ENCODE peak calls at places on chromosome 10, in six cellular contexts. I is stomach, A is breast epithelium, O is HCT116, L is SK-N-SH, H is GM12892. V is an unnamed sample.

GRCh38 chr10:77973276-77973675 is 46.7 kb upstream of the DLG5 start:
- DNase-seq in H (no peak), I (no peak), A (no peak), O (no peak), L (no peak), V (no peak)

GRCh38 chr10:43304687-43305333 is 37.9 kb upstream of the RASGEF1A start:
- DNase-seq in I (peak; percentile 80), L (peak; percentile 62), H (no peak), O (no peak), A (peak; percentile 66), V (peak; percentile 63)

GRCh38 chr10:14553434-14553833 is 221.3 kb downstream of the FAM107B start:
- DNase-seq in A (no peak), I (no peak), O (no peak), H (no peak), L (no peak), V (no peak)

GRCh38 chr10:132305654-132306340 is 2.0 kb downstream of the STK32C start:
- DNase-seq in H (no peak), A (peak; percentile 36), O (no peak), I (no peak), L (no peak), V (no peak)

GRCh38 chr10:121112618-121113384 is 261.6 kb downstream of the WDR11 start:
- DNase-seq in L (no peak), O (no peak), A (no peak), H (no peak), I (no peak), V (no peak)

GRCh38 chr10:69800109-69800508 is 1.6 kb upstream of the COL13A1 start:
- DNase-seq in O (peak; percentile 67), L (peak; percentile 73), I (peak; percentile 35), H (no peak), A (no peak), V (peak; percentile 19)

GRCh38 chr10:125097409-125098070 is 62.8 kb downstream of the CTBP2 start:
- DNase-seq in O (no peak), I (peak; percentile 16), L (no peak), H (no peak), A (no peak), V (no peak)

GRCh38 chr10:121800146-121800545 is 127.7 kb downstream of the ATE1 start:
- DNase-seq in I (no peak), A (no peak), O (no peak), H (no peak), L (no peak), V (no peak)

GRCh38 chr10:13417459-13418126 is 69.5 kb upstream of the SEPHS1 start:
- DNase-seq in H (no peak), O (no peak), L (no peak), I (no peak), A (no peak), V (no peak)

GRCh38 chr10:60032723-60033122 is 126.4 kb upstream of the CCDC6 start:
- DNase-seq in I (peak; percentile 55), L (peak; percentile 37), O (peak; percentile 47), H (no peak), A (no peak), V (peak; percentile 67)

GRCh38 chr10:11045995-11046394 is 28.3 kb downstream of the CELF2 start:
- DNase-seq in I (no peak), A (no peak), H (no peak), O (no peak), L (no peak), V (no peak)

GRCh38 chr10:14971867-14972448 is 12.8 kb downstream of the MEIG1 start:
- DNase-seq in H (no peak), L (no peak), A (no peak), I (peak; percentile 45), O (no peak), V (peak; percentile 3)

GRCh38 chr10:110944997-110945396 is 25.6 kb downstream of the SHOC2 start:
- DNase-seq in H (no peak), I (no peak), A (no peak), O (no peak), L (no peak), V (no peak)

GRCh38 chr10:23158370-23158769 is 33.7 kb upstream of the PTF1A start:
- DNase-seq in L (peak; percentile 85), I (peak; percentile 49), A (no peak), O (peak; percentile 47), H (no peak), V (peak; percentile 7)

GRCh38 chr10:113475381-113475807 is 77.5 kb upstream of the HABP2 start:
- DNase-seq in L (no peak), I (no peak), A (no peak), H (no peak), O (no peak), V (no peak)

GRCh38 chr10:124837687-124838086 is 36.1 kb downstream of the ABRAXAS2 start:
- DNase-seq in A (no peak), L (peak; percentile 34), O (no peak), H (no peak), I (no peak), V (no peak)

GRCh38 chr10:7327885-7328284 is 82.9 kb downstream of the SFMBT2 start:
- DNase-seq in A (no peak), I (no peak), L (no peak), H (no peak), O (no peak), V (no peak)

GRCh38 chr10:85720931-85721330 is 645.7 kb downstream of the GRID1 start:
- DNase-seq in H (no peak), O (no peak), I (no peak), L (no peak), A (no peak), V (no peak)

GRCh38 chr10:42976353-42977031 is 100.4 kb upstream of the RET start:
- DNase-seq in A (peak; percentile 28), I (peak; percentile 17), L (peak; percentile 36), O (no peak), H (no peak), V (no peak)

GRCh38 chr10:78700816-78701520 is 367.8 kb upstream of the ZMIZ1 start:
- DNase-seq in H (no peak), L (no peak), I (no peak), O (no peak), A (no peak), V (no peak)

GRCh38 chr10:103069453-103070331 is 123.4 kb downstream of the NT5C2 start:
- DNase-seq in H (no peak), O (peak; percentile 59), I (peak; percentile 80), A (peak; percentile 75), L (peak; percentile 77), V (no peak)

GRCh38 chr10:87715727-87716670 is 56.3 kb downstream of the PAPSS2 start:
- DNase-seq in L (no peak), O (no peak), I (no peak), A (no peak), H (no peak), V (no peak)

GRCh38 chr10:102274062-102274461 is 28.7 kb downstream of the GBF1 start:
- DNase-seq in H (no peak), I (no peak), O (no peak), A (no peak), L (no peak), V (no peak)

GRCh38 chr10:47379445-47379785 is 4.7 kb downstream of the ZNF488 start:
- DNase-seq in L (no peak), H (no peak), I (peak; percentile 20), A (no peak), O (no peak), V (no peak)

GRCh38 chr10:21534611-21535493 is 820 bp downstream of the MLLT10 start:
- DNase-seq in O (no peak), L (peak; percentile 78), A (no peak), H (peak; percentile 32), I (peak; percentile 48), V (no peak)

GRCh38 chr10:31929260-31929985 is 792 bp upstream of the ARHGAP12 start:
- DNase-seq in H (peak; percentile 22), I (peak; percentile 75), O (no peak), A (peak; percentile 58), L (no peak), V (no peak)

GRCh38 chr10:69375307-69376151 is 41.2 kb downstream of the TACR2 start:
- DNase-seq in H (no peak), A (peak; percentile 82), L (no peak), O (no peak), I (no peak), V (no peak)

GRCh38 chr10:105243381-105243780 is 602.3 kb downstream of the SORCS3 start:
- DNase-seq in I (no peak), A (no peak), O (no peak), L (no peak), H (no peak), V (no peak)

GRCh38 chr10:28842321-28842720 is 165.0 kb downstream of the BAMBI start:
- DNase-seq in I (no peak), L (no peak), H (no peak), A (no peak), O (no peak), V (no peak)

DNA sequence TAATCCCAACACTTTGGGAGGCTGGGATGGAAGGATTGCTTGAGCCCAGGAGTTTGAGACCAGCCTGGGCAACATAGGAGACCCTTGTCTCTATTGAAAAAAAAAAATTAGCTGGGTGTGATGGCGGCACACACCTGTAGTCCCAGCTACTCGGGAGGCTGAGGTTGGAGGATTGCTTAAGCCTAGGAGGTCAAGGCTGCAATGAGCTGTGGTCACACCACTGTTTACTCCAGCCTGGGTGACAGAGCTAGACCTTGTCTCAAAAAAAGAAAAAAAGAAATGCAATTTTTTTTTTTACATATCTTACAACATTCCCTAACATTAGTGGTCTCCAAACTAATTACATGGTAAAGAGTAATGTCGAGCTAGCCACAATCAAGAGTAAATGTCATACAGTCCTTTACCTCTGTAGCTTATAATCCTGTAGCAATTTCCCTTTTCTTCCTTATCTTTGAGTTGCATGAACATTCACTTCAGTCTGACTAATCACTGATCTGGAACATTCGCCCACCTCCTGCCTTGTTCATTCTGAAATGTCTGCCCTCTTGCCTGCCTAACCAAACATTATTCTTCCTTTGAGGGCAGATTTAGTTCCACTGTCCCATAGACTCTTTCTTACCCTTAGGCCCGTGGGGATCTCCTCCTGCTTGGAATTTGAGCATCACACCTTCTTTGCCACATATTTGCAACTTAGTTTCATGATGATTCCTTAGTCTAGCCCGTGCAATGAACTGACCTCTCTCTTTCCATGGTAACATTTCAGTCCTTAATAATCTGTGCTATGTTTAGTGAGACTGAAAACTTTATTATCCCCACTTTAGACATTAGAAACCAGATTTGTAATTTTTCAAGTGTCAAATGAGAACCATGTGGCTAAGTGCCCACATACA is 4.8 kb upstream of the VCL start:
- DNase-seq in A (no peak), I (no peak), O (no peak), L (no peak), H (no peak), V (no peak)
- TF ChIP-seq POLR2AphosphoS5 in A (no peak), I (no peak), O (no peak), L (no peak), H (no peak), V (no peak)

GRCh38 chr10:3774018-3774813 is 10.8 kb downstream of the KLF6 start:
- DNase-seq in O (no peak), H (no peak), L (no peak), A (no peak), I (no peak), V (no peak)
- TF ChIP-seq POLR2AphosphoS5 in O (no peak), H (peak; percentile 86), L (peak; percentile 45), A (peak; percentile 46), I (peak; percentile 20), V (no peak)

DNA sequence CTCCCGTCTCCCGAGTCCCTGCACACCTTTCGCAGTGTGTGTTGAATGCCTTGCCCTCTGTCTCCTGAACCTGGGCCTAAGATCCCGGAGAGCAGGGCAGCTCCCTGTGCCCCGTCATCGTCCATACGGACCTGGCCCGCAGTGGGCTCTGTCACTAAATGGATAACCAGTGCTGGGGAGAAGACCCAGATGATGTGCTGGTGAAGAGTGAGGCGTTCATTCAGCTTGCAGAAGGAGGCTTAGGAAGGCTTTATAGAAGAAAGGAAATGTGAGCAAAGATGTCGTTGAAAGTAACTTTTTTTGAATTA is 34.4 kb downstream of the PFKFB3 start:
- DNase-seq in I (no peak), L (no peak), O (no peak), H (no peak), A (no peak), V (no peak)
- TF ChIP-seq POLR2AphosphoS5 in I (no peak), L (no peak), O (no peak), H (no peak), A (no peak), V (no peak)

GRCh38 chr10:27242951-27243551 is 2.5 kb upstream of the ACBD5 start:
- DNase-seq in O (peak; percentile 65), H (no peak), A (peak; percentile 55), L (peak; percentile 72), I (peak; percentile 50), V (peak; percentile 49)
- TF ChIP-seq POLR2AphosphoS5 in O (peak; percentile 89), H (peak; percentile 96), A (no peak), L (peak; percentile 97), I (peak; percentile 81), V (peak; percentile 87)

V was measured in HL-60.